ENCODE peak calls at places on chromosomes 5 and 9, in five cellular contexts. H is GM23338, K is HL-60, O is lower lobe of right lung, D is RWPE1. S is an unnamed sample.
A peak's percentile ranks its signal among the peaks of the same experiment; 100 is the strongest.

GRCh38 chr9:133874061-133874638 is 118.0 kb downstream of the VAV2 start:
- DNase-seq in H (no peak), K (no peak), O (no peak), D (peak; percentile 98), S (peak; percentile 96)

GRCh38 chr5:68046445-68046844 is 169.1 kb upstream of the PIK3R1 start:
- DNase-seq in H (no peak), K (peak; percentile 12), O (no peak), D (peak; percentile 95), S (peak; percentile 87)

GRCh38 chr9:124834586-124834985 is 18.7 kb upstream of the WDR38 start:
- DNase-seq in H (no peak), K (no peak), O (no peak), D (peak; percentile 93), S (peak; percentile 83)

GRCh38 chr5:158758666-158759065 is 341.1 kb downstream of the EBF1 start:
- DNase-seq in H (no peak), K (no peak), O (no peak), D (no peak), S (no peak)

GRCh38 chr9:114035845-114036785 is 42.0 kb downstream of the AMBP start:
- DNase-seq in H (no peak), K (no peak), O (no peak), D (no peak), S (no peak)

GRCh38 chr5:150782850-150783249 is 4.3 kb downstream of the SMIM3 start:
- DNase-seq in H (no peak), K (no peak), O (no peak), D (no peak), S (no peak)

GRCh38 chr5:169827769-169828168 is 152.5 kb downstream of the INSYN2B start:
- DNase-seq in H (no peak), K (no peak), O (no peak), D (no peak), S (no peak)

GRCh38 chr5:156815988-156816599 is 34.0 kb upstream of the PPP1R2B start:
- DNase-seq in H (peak; percentile 87), K (peak; percentile 13), O (no peak), D (no peak), S (no peak)

GRCh38 chr5:33806736-33807442 is 84.9 kb downstream of the ADAMTS12 start:
- DNase-seq in H (no peak), K (no peak), O (no peak), D (peak; percentile 19), S (no peak)

GRCh38 chr5:1885476-1885755 is 2.7 kb upstream of the IRX4 start:
- DNase-seq in H (peak; percentile 29), K (no peak), O (peak; percentile 28), D (no peak), S (no peak)

GRCh38 chr5:151719228-151719861 is 32.6 kb upstream of the SPARC start:
- DNase-seq in H (peak; percentile 70), K (peak; percentile 52), O (no peak), D (no peak), S (no peak)

GRCh38 chr9:13845460-13845859 is 468.5 kb downstream of the NFIB start:
- DNase-seq in H (no peak), K (no peak), O (no peak), D (no peak), S (no peak)

GRCh38 chr5:122415481-122416120 is 103.6 kb downstream of the SNCAIP start:
- DNase-seq in H (peak; percentile 89), K (peak; percentile 20), O (peak; percentile 44), D (peak; percentile 65), S (peak; percentile 24)

GRCh38 chr9:93954436-93955355 is at the start of gene BARX1:
- DNase-seq in H (peak; percentile 55), K (no peak), O (no peak), D (no peak), S (no peak)

GRCh38 chr9:93585695-93586094 is 9.3 kb downstream of the PHF2 start:
- DNase-seq in H (no peak), K (no peak), O (no peak), D (no peak), S (no peak)

GRCh38 chr9:125524522-125524921 is 182.5 kb downstream of the MAPKAP1 start:
- DNase-seq in H (peak; percentile 92), K (no peak), O (no peak), D (no peak), S (no peak)

GRCh38 chr9:130994546-130995398 is 14.2 kb upstream of the LAMC3 start:
- DNase-seq in H (no peak), K (no peak), O (no peak), D (no peak), S (no peak)

GRCh38 chr9:105401651-105402050 is 46.2 kb upstream of the FSD1L start:
- DNase-seq in H (peak; percentile 23), K (no peak), O (no peak), D (no peak), S (no peak)

GRCh38 chr5:18944771-18945170 is 1043.2 kb downstream of the CDH18 start:
- DNase-seq in H (no peak), K (no peak), O (no peak), D (no peak), S (no peak)

GRCh38 chr5:44565872-44566271 is 176.7 kb upstream of the FGF10 start:
- DNase-seq in H (no peak), K (no peak), O (no peak), D (no peak), S (no peak)

GRCh38 chr5:119255571-119256356 is 100.1 kb upstream of the TNFAIP8 start:
- DNase-seq in H (peak; percentile 90), K (no peak), O (no peak), D (no peak), S (no peak)

GRCh38 chr9:133064241-133065069 is 2.7 kb downstream of the CEL start:
- DNase-seq in H (no peak), K (no peak), O (peak; percentile 28), D (no peak), S (no peak)

GRCh38 chr5:176590035-176590729 is 19.8 kb downstream of the GPRIN1 start:
- DNase-seq in H (no peak), K (no peak), O (no peak), D (peak; percentile 54), S (no peak)

GRCh38 chr5:25754895-25755294 is 1110.1 kb upstream of the CDH10 start:
- DNase-seq in H (peak; percentile 71), K (no peak), O (no peak), D (no peak), S (no peak)

DNA sequence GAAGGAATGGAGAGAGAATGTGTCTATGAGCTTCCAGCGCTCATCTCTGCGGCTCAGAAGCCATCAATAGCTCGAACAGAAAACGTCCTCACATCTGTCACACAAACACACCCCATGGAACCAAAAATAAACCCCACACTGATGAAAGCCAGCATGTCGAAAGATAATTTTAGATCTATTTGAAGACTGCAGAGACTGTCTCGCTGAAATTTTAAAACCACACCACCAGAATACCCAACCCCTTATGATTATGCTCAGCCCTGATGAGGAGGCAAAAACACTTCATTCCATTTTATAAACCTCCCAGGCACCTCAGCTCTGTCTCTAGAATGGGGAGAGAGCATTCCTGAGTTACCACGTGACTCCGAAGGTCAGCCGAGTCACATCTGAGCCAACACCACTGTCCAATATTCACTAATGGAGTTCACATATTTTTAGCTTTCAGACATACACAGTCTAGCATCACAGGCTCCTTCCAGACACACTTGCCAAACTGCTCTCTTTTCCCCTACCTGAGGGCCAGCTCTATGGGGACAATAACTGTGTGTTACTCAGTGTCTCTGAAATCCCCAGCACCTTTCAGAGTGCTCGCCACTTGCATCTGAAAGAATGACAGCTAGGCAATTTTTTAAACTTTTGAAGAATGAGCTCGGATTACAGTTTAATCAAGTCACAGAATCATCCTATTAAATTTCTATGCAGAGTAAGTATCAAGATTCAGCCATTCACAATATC is 63.2 kb downstream of the SERINC5 start:
- DNase-seq in H (no peak), K (no peak), O (no peak), D (no peak), S (no peak)
- H3K27ac ChIP-seq in H (peak overlapping the region; percentile 56), K (peak overlapping the region; percentile 59), O (peak overlapping the region; percentile 48), D (no peak overlapping the region), S (no peak overlapping the region)

DNA sequence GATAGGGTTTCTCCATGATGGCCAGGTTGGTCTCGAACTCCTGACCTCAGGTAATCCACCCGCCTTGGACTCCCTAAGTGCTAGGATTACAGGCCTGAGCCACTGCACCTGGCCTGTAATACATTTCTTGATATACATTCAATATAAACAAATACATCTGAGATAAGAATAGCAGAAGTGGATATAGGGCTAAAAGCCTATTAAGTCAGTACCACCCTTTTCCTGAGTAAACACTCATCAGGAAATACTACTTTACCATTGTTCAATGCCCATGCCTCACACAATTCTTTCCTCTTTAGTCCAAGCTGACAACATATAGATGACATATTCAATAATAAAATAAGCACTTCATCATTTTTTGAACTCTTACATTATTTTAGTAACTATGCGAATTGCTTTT is 64.8 kb downstream of the MRPS27 start:
- DNase-seq in H (no peak), K (no peak), O (no peak), D (no peak), S (no peak)
- H3K27ac ChIP-seq in H (no peak overlapping the region), K (no peak overlapping the region), O (no peak overlapping the region), D (no peak overlapping the region), S (no peak overlapping the region)

GRCh38 chr5:10686890-10687289 is 74.1 kb downstream of the DAP start:
- DNase-seq in H (no peak), K (no peak), O (no peak), D (no peak), S (no peak)

GRCh38 chr5:10691826-10692785 is 68.9 kb downstream of the DAP start:
- DNase-seq in H (no peak), K (no peak), O (no peak), D (no peak), S (no peak)

GRCh38 chr5:10690460-10690859 is 70.6 kb downstream of the DAP start:
- DNase-seq in H (no peak), K (no peak), O (no peak), D (no peak), S (no peak)

GRCh38 chr5:10688651-10689171 is 72.3 kb downstream of the DAP start:
- DNase-seq in H (no peak), K (no peak), O (no peak), D (no peak), S (no peak)

GRCh38 chr5:10689391-10690081 is 71.5 kb downstream of the DAP start:
- DNase-seq in H (peak; percentile 86), K (peak; percentile 57), O (no peak), D (no peak), S (no peak)
- H3K27ac ChIP-seq in H (peak overlapping the region; percentile 61), K (no peak overlapping the region), O (no peak overlapping the region), D (peak overlapping the region; percentile 4), S (no peak overlapping the region)

DNA sequence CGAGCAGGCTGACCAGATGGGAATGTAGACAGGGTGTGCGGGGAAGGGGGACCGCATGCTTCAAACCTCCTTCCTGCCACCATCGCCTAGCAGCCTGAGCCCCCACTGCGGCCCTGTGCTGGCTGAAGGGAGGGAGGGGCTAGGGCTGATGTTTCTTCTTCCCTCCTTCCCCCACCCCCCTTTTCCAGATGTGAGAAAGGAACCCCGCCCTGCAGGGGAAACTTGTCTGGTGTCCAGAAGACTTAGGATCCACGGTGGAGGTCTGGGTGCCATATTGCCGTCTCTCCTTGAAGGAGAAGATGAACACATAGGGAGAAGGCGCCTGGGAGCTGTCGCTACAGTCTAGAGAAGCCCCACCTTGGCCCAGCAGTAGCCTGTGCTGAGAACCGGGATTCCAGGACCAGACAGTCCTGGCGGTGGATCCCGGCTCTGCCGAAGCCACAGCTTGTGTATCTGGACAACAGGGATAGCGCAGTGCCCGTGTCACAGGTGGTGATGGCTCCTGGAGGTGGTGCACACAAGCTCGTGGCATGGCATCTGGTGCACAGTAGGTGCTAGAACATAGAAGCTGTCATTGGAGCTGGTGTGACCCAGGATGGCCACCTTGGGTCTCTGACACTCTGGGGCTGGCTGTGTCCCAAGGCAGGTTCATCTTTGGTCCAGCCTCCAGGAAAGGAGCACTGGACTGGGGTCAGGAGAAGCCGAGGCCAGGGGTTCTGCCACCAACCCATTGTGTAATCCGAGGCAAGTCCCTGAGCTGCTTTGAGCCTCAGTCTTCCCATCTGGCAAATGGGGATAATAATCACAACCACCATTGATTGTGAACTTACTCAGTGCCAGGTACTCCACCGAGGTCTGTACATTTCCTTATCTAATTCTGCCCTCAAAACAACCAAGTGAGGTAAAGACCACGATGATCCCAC is 205.6 kb downstream of the C9orf50 start:
- DNase-seq in H (no peak), K (no peak), O (no peak), D (no peak), S (no peak)
- H3K27ac ChIP-seq in H (no peak overlapping the region), K (peak overlapping the region; percentile 99), O (peak overlapping the region; percentile 99), D (peak overlapping the region; percentile 99), S (no peak overlapping the region)

S was measured in epithelial cell of prostate.